ENCODE peak calls at places on chromosomes 12 and 14, in seven cellular contexts. G is HCT116, A is NT2/D1, J is SK-N-SH, K is GM12878, U is H1, Y is HepG2. Z is an unnamed sample.

GRCh38 chr14:52458721-52459085 is 93.6 kb downstream of the TXNDC16 start:
- DNase-seq in J (no peak), U (no peak), K (no peak), Y (no peak), G (no peak), A (no peak), Z (no peak)

GRCh38 chr14:30588873-30589272 is 29.9 kb downstream of the G2E3 start:
- DNase-seq in A (no peak), K (no peak), J (no peak), U (no peak), G (no peak), Y (no peak), Z (no peak)

GRCh38 chr12:123131879-123132402 is 18.9 kb downstream of the PITPNM2 start:
- DNase-seq in G (no peak), Y (no peak), U (no peak), K (no peak), A (no peak), J (no peak), Z (no peak)

GRCh38 chr12:95611676-95612309 is 60.5 kb upstream of the USP44 start:
- DNase-seq in Y (peak; percentile 62), K (no peak), G (peak; percentile 34), U (no peak), J (no peak), A (peak; percentile 43), Z (no peak)

GRCh38 chr12:48000878-48001321 is 3.4 kb downstream of the COL2A1 start:
- DNase-seq in U (no peak), J (peak; percentile 53), G (peak; percentile 1), Y (no peak), K (no peak), A (no peak), Z (peak; percentile 16)

GRCh38 chr14:90671382-90671781 is 144.8 kb downstream of the TTC7B start:
- DNase-seq in J (no peak), Y (no peak), U (no peak), A (no peak), G (no peak), K (no peak), Z (no peak)

GRCh38 chr12:52004042-52004648 is 2.6 kb upstream of the TAMALIN start:
- DNase-seq in G (no peak), U (peak; percentile 81), Y (peak; percentile 40), J (peak; percentile 67), K (no peak), A (no peak), Z (peak; percentile 64)

GRCh38 chr14:95564060-95564459 is 29.2 kb downstream of the GLRX5 start:
- DNase-seq in G (no peak), U (no peak), A (no peak), Y (no peak), J (no peak), K (no peak), Z (no peak)

GRCh38 chr12:43208627-43209026 is 343.4 kb downstream of the ADAMTS20 start:
- DNase-seq in U (no peak), A (no peak), G (no peak), J (no peak), K (no peak), Y (peak; percentile 1), Z (no peak)

GRCh38 chr12:46131729-46132128 is 137.1 kb downstream of the SLC38A1 start:
- DNase-seq in J (no peak), G (peak; percentile 55), A (no peak), Y (no peak), U (no peak), K (no peak), Z (no peak)

GRCh38 chr12:66232258-66232657 is 43.2 kb downstream of the IRAK3 start:
- DNase-seq in G (no peak), U (no peak), A (no peak), J (no peak), Y (no peak), K (no peak), Z (no peak)

GRCh38 chr14:102578821-102579220 is 13.6 kb upstream of the RCOR1 start:
- DNase-seq in J (no peak), K (no peak), A (no peak), G (no peak), Y (no peak), U (no peak), Z (no peak)

GRCh38 chr14:102573591-102574046 is 18.8 kb upstream of the RCOR1 start:
- DNase-seq in U (no peak), G (no peak), J (no peak), Y (no peak), A (no peak), K (no peak), Z (no peak)

GRCh38 chr14:102575479-102576428 is 16.7 kb upstream of the RCOR1 start:
- DNase-seq in A (no peak), Y (no peak), J (no peak), U (no peak), K (no peak), G (no peak), Z (no peak)

GRCh38 chr14:102571478-102572042 is 20.9 kb upstream of the RCOR1 start:
- DNase-seq in U (no peak), Y (no peak), K (no peak), J (no peak), G (no peak), A (no peak), Z (no peak)

DNA sequence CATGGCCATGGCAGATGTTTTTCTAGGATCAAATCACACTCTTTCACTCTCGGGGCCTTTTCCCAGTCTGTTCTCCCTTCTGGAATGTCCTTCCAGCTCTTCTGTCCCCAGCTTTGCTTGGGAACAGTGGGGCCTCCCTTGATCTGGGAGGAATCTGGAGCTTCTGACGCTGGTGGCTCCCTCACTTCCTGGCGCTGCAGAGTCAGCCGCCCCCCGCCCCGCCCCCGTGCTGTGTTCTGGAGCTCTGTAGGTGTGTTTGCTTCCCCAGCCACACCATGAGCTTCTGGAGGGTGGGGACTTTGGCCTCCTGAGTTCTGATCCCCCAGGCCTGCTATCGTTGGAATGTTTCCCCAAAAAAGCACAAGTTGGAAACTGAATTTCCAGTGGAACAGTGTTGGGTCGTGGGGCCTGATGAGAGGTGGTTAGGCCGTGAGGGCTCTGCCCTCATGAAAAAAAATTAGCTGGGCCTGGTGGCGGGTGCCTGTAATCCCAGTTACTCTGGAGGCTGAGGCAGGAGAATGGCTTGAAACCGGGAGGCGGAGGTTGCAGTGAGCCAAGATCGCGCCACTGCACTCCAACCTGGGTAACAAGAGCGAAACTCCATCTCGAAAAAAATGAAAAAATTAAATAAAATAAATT is 17.5 kb upstream of the RCOR1 start:
- DNase-seq in A (no peak), J (no peak), U (no peak), Y (peak; percentile 82), G (no peak), K (no peak), Z (no peak)
- TF ChIP-seq YY1 in A (no peak), J (no peak), U (no peak), Y (peak; percentile 47), G (no peak), K (no peak), Z (no peak)

GRCh38 chr14:101760138-101761011 is 1.1 kb upstream of the PPP2R5C start:
- DNase-seq in U (peak; percentile 90), J (peak; percentile 95), Y (peak; percentile 84), G (peak; percentile 94), K (peak; percentile 82), A (peak; percentile 85), Z (peak; percentile 92)

GRCh38 chr14:101763941-101764709 is 2.6 kb downstream of the PPP2R5C start:
- DNase-seq in K (no peak), U (no peak), Y (no peak), G (no peak), J (no peak), A (no peak), Z (no peak)

GRCh38 chr14:101761032-101761880 is at the start of gene PPP2R5C:
- DNase-seq in G (peak; percentile 62), Y (peak; percentile 76), A (no peak), K (no peak), J (peak; percentile 96), U (peak; percentile 91), Z (peak; percentile 84)

GRCh38 chr14:101761881-101762529 is 496 bp downstream of the PPP2R5C start:
- DNase-seq in K (no peak), G (no peak), Y (no peak), U (no peak), J (peak; percentile 80), A (no peak), Z (peak; percentile 50)

DNA sequence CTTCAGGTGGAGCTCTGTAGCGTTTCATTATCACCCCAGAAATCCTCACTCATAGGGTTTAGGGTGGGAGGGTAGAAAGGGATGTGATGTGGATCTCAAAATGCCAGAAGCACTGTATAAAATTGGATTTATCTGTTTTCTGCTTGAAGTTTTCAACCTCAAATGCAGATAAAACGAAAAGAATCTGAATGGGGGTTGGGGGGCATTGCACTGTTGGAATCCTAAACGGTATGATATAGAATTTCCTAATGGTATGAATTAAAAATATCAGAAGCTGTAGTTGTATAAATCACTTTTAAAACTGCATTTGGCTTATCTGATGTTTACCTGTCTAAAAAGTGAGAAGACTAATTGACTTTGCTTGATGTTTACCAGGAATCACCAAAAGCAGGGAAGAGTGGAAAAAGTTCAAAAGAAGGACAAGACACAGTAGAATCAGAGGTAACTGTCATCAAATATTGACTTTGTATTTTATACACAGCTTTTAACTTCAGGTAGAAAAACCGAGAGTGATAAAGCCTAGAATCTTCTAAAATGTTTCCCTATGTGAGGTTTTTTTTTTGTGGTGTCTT is 1.1 kb downstream of the PPP2R5C start:
- DNase-seq in U (no peak), A (no peak), K (no peak), G (no peak), J (no peak), Y (peak; percentile 33), Z (no peak)
- TF ChIP-seq YY1 in U (no peak), A (no peak), K (no peak), G (no peak), J (no peak), Y (no peak), Z (no peak)

DNA sequence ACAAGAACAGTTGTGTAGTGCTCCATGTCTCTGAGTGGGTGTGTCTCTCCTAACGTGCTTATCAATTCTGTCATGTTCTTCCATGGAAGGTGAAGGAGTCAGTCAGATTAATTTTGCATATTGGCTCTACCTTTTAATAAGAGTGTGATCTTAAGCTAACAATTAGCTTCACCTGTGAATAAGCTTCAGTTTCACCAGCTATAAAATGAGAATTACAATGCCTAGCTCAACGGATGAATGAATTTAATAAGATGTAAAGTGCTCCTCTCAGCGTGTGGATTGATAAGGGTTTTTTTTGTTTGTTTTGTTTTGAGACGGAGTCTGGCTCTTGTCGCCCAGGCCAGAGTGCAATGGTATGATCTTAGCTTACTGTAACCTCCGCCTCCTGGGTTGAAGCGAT is 32.7 kb downstream of the CCDC175 start:
- DNase-seq in A (no peak), K (no peak), G (no peak), Y (no peak), J (no peak), U (no peak), Z (no peak)
- TF ChIP-seq YY1 in A (no peak), K (no peak), G (no peak), Y (no peak), J (no peak), U (no peak), Z (no peak)

DNA sequence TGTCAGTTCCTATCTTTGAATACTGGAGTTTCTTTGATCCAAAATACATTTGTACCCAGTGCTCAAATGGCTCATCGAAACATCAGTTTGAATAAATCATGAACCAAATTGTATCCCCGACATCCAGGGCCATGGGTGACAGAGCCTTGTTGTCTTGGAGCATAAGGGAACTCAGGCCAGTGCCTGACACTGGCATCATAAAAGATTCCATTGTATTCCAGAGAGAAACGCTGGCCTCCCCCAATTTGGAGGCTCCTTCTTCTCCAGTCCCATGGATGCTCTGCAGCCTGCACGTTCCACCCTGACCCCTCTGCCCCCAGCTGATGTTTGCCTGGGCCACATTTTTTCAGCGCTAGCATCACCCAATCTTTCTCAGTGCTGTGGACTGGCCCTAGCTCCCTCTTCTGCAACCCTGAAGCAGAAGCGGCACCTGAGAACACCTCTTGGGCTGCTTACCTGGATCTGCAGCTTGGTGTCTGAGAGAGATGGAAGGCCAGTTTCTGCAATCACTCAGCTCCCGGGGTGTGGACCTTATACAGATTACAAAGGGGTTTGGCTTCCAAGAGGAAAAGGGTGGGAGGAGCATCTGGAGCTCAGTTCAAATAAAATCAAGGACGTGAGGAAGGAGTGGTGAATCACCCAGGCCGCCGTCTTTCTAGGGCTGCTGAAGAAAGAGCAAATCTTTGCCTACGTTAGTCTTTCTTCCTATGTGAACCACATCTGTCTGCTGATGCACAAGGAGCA is at the start of gene RNASE1:
- DNase-seq in A (no peak), U (no peak), Y (peak; percentile 33), K (no peak), J (no peak), G (no peak), Z (peak; percentile 65)
- TF ChIP-seq YY1 in A (no peak), U (no peak), Y (no peak), K (no peak), J (no peak), G (no peak), Z (no peak)